ENCODE peak calls at places on chromosomes 2 and 18, in ten cellular contexts. G is sigmoid colon, M is mucosa of descending colon, E is breast epithelium, O is GM13977, L is Calu3, U is GM20000, S is stomach, X is epithelial cell of esophagus, N is esophagus squamous epithelium. T is an unnamed sample.

GRCh38 chr18:43627833-43628370 is 350.6 kb upstream of the SYT4 start:
- DNase-seq in G (no peak), M (no peak), E (no peak), O (no peak), L (no peak), U (no peak), S (no peak), X (no peak), N (no peak), T (no peak)

GRCh38 chr2:88843651-88844050 is 152.2 kb downstream of the RPIA start:
- DNase-seq in G (no peak), M (no peak), E (no peak), O (no peak), L (no peak), U (no peak), S (no peak), X (no peak), N (no peak), T (no peak)

GRCh38 chr2:239644016-239644415 is 243.2 kb upstream of the HDAC4 start:
- DNase-seq in G (no peak), M (no peak), E (no peak), O (no peak), L (no peak), U (no peak), S (no peak), X (no peak), N (no peak), T (no peak)

GRCh38 chr2:187054501-187055319 is 205.7 kb upstream of the ZSWIM2 start:
- DNase-seq in G (no peak), M (no peak), E (no peak), O (no peak), L (no peak), U (no peak), S (no peak), X (no peak), N (no peak), T (no peak)

GRCh38 chr2:177147093-177147694 is 65.4 kb upstream of the HNRNPA3 start:
- DNase-seq in G (no peak), M (no peak), E (no peak), O (peak; percentile 56), L (no peak), U (peak; percentile 50), S (no peak), X (peak; percentile 63), N (no peak), T (no peak)

GRCh38 chr18:27142891-27143290 is 42.2 kb downstream of the CHST9 start:
- DNase-seq in G (no peak), M (no peak), E (no peak), O (no peak), L (no peak), U (no peak), S (no peak), X (no peak), N (no peak), T (no peak)

GRCh38 chr2:181891258-181891965 is at the start of gene ITPRID2:
- DNase-seq in G (peak; percentile 93), M (peak; percentile 92), E (peak; percentile 69), O (peak; percentile 96), L (peak; percentile 92), U (peak; percentile 98), S (peak; percentile 92), X (peak; percentile 94), N (peak; percentile 42), T (peak; percentile 87)

GRCh38 chr2:170813611-170814550 is 2.8 kb upstream of the GAD1 start:
- DNase-seq in G (no peak), M (no peak), E (no peak), O (no peak), L (peak; percentile 46), U (no peak), S (no peak), X (peak; percentile 66), N (no peak), T (no peak)

GRCh38 chr2:65661980-65662653 is 229.7 kb upstream of the SPRED2 start:
- DNase-seq in G (peak; percentile 70), M (no peak), E (no peak), O (no peak), L (no peak), U (no peak), S (no peak), X (no peak), N (no peak), T (no peak)

GRCh38 chr2:17592731-17593409 is 52.4 kb downstream of the VSNL1 start:
- DNase-seq in G (no peak), M (no peak), E (no peak), O (no peak), L (no peak), U (no peak), S (no peak), X (peak; percentile 82), N (no peak), T (no peak)

GRCh38 chr18:37565985-37566478 is 434 bp upstream of the CELF4 start:
- DNase-seq in G (peak; percentile 61), M (no peak), E (no peak), O (peak; percentile 71), L (peak; percentile 62), U (peak; percentile 45), S (peak; percentile 33), X (peak; percentile 33), N (no peak), T (no peak)

GRCh38 chr2:188976545-188977268 is 2.5 kb downstream of the COL3A1 start:
- DNase-seq in G (no peak), M (no peak), E (no peak), O (no peak), L (no peak), U (no peak), S (no peak), X (peak; percentile 45), N (no peak), T (no peak)
- TF ChIP-seq CTCF in G (no peak), M (no peak), E (no peak), O (no peak), L (peak; percentile 29), U (peak; percentile 17), S (peak; percentile 51), X (peak; percentile 55), N (peak; percentile 29), T (peak; percentile 3)

DNA sequence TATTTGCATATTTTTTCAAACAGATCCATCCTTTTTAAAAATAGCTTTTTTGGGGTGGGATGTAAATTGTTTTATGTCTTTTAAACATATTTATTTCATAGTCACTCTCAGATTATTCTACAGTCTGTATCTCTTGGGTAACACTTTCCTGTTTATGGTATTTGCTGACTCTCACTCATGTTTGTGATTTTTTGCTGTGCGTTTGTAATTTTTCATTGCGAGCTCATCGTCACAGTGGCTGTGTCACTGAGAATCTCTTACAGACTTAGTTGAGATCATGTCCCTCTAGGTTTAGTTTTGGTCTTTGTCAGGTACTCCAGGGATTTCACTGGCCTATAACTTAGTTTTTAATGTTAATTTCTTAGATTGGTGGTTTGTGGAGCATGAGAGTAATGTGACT is 73.5 kb upstream of the HS6ST1 start:
- DNase-seq in G (no peak), M (no peak), E (no peak), O (no peak), L (no peak), U (no peak), S (no peak), X (no peak), N (no peak), T (no peak)
- TF ChIP-seq CTCF in G (no peak), M (no peak), E (no peak), O (no peak), L (no peak), U (no peak), S (no peak), X (no peak), N (no peak), T (no peak)

GRCh38 chr2:223920109-223920508 is 25.0 kb downstream of the WDFY1 start:
- DNase-seq in G (no peak), M (no peak), E (no peak), O (no peak), L (no peak), U (no peak), S (no peak), X (no peak), N (no peak), T (no peak)
- TF ChIP-seq CTCF in G (no peak), M (no peak), E (no peak), O (no peak), L (no peak), U (no peak), S (peak; percentile 8), X (peak; percentile 12), N (peak; percentile 3), T (no peak)

GRCh38 chr18:45967007-45967706 is at the start of gene EPG5:
- DNase-seq in G (peak; percentile 97), M (peak; percentile 98), E (peak; percentile 94), O (peak; percentile 91), L (peak; percentile 97), U (peak; percentile 89), S (peak; percentile 97), X (peak; percentile 98), N (peak; percentile 63), T (peak; percentile 97)
- TF ChIP-seq CTCF in G (no peak), M (no peak), E (no peak), O (no peak), L (no peak), U (no peak), S (no peak), X (no peak), N (no peak), T (no peak)

DNA sequence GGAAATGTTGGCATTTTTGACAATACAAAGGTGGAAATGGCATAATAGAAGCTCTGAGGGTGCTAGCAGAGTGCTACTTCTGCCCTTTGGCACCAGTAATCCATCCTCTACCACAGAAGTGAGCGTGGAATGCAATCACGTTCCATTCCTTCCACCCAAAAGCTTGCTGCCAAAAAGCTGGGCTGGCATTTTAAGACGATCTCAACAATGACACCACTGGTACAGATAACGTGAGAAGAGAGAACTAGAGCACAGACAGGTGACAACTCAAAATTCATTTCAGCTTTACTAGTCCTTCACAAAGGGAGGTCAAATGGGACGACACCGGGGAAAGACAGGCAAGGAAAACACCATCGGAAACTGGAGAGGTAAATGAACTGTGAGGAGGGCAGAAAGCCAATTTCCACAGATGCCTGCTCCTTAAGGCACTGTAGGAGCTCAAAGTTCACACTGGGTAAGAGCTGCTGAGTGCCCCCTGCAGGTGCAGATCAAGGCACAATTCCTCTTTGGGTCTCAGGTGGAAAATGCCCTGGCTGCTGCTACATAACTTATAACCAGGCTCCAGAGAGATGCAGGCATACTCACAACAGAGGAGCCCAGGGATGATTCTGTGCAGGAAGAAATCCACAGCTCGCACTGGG is 50.7 kb upstream of the RNU4ATAC start:
- DNase-seq in G (no peak), M (peak; percentile 46), E (no peak), O (no peak), L (peak; percentile 59), U (no peak), S (peak; percentile 67), X (no peak), N (no peak), T (peak; percentile 34)
- TF ChIP-seq CTCF in G (no peak), M (no peak), E (no peak), O (no peak), L (no peak), U (no peak), S (no peak), X (peak; percentile 15), N (peak; percentile 15), T (no peak)

DNA sequence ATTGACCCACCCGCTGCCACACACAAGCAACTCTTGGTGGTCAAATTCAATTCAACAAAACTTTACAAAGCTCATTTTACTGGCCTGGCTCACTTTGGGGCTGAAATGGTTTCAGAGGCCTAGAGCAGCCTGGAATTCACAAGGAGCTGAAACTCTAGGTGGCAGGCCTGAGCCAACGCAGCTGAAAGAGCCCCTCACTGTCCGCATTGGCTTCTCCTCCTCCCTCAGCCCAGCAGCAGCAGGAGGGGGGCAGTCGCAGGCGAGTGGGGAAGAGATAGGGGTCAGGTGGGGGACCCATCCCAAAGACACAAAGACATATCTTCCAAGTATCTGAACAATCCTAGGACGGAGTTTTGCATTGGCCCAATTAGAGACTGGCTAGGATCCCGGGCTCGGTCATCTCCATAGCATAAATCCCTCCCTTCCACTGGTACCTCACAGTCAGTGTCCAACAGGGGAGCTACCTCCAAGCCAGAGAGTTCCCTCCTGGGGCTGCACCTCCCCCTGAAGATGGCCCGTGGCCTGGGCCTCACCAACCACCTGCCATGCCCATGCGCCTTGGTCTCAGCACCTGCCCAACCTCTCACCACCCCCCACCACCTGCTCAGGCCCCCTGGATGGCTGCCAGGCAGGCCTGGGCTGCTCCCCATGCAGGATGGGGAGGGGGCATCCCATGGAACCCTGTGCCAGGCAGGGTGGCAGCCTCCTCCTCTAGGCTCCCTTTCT is 113.4 kb downstream of the ZBTB7C start:
- DNase-seq in G (no peak), M (no peak), E (peak; percentile 15), O (no peak), L (no peak), U (no peak), S (no peak), X (no peak), N (no peak), T (no peak)
- TF ChIP-seq CTCF in G (no peak), M (no peak), E (no peak), O (peak; percentile 11), L (no peak), U (peak; percentile 6), S (no peak), X (peak; percentile 46), N (no peak), T (no peak)